ENCODE peak calls at places on chromosomes 2 and 18, in eight cellular contexts. S, T, K, E, X, R, J and B are unnamed samples. For H3K27me3, the result is how much of the 10 kb centered on the place peaks cover.

GRCh38 chr2:62554440-62554839 is 48.4 kb upstream of the TMEM17 start:
- DNase-seq in X (no peak), K (no peak), S (no peak), J (no peak), T (no peak), R (no peak), E (no peak), B (no peak)

GRCh38 chr2:129894616-129895015 is 84.8 kb upstream of the RAB6C start:
- DNase-seq in J (no peak), E (no peak), R (no peak), X (no peak), T (no peak), S (no peak), K (no peak), B (no peak)

GRCh38 chr2:15359716-15360531 is 201.2 kb downstream of the NBAS start:
- DNase-seq in T (no peak), R (no peak), S (peak), J (no peak), X (no peak), E (no peak), K (no peak), B (no peak)

GRCh38 chr18:67864677-67865340 is 348.3 kb upstream of the DSEL start:
- DNase-seq in T (no peak), J (no peak), S (peak), R (no peak), X (no peak), E (no peak), K (no peak), B (no peak)

GRCh38 chr2:184646177-184646576 is 47.8 kb downstream of the ZNF804A start:
- DNase-seq in J (no peak), T (no peak), K (no peak), E (no peak), X (no peak), S (peak), R (no peak), B (no peak)

GRCh38 chr18:79246309-79247108 is 149.2 kb upstream of the NFATC1 start:
- DNase-seq in K (peak), J (peak), S (peak), R (peak), E (peak), T (peak), X (peak), B (peak)

GRCh38 chr2:145006957-145007672 is 487.2 kb upstream of the ZEB2 start:
- DNase-seq in X (peak), E (no peak), K (no peak), J (peak), T (peak), R (no peak), S (peak), B (no peak)

GRCh38 chr2:62224976-62225375 is 29.1 kb downstream of the B3GNT2 start:
- DNase-seq in R (no peak), E (no peak), S (no peak), K (no peak), J (no peak), X (no peak), T (no peak), B (no peak)

GRCh38 chr2:18413794-18414396 is 146.6 kb downstream of the RDH14 start:
- DNase-seq in S (peak), R (no peak), K (no peak), J (peak), E (no peak), T (no peak), X (no peak), B (peak)

GRCh38 chr2:174587607-174588006 is 10.0 kb downstream of the WIPF1 start:
- DNase-seq in S (no peak), R (no peak), T (no peak), J (no peak), X (no peak), K (no peak), E (no peak), B (no peak)

GRCh38 chr2:43340066-43340465 is 113.7 kb upstream of the ZFP36L2 start:
- DNase-seq in K (no peak), X (no peak), R (no peak), S (peak), T (no peak), J (no peak), E (no peak), B (no peak)

GRCh38 chr2:29014811-29015414 is 33.8 kb downstream of the TOGARAM2 start:
- DNase-seq in T (peak), E (no peak), K (no peak), R (peak), J (no peak), X (peak), S (peak), B (no peak)

GRCh38 chr18:32879497-32879896 is 106.7 kb upstream of the KLHL14 start:
- DNase-seq in K (no peak), T (no peak), S (no peak), E (no peak), J (no peak), X (no peak), R (no peak), B (no peak)

GRCh38 chr18:75088622-75089211 is 120.2 kb downstream of the PTGR3 start:
- DNase-seq in T (no peak), E (no peak), R (no peak), X (no peak), K (peak), S (no peak), J (no peak), B (no peak)

GRCh38 chr18:7452331-7452730 is 114.8 kb upstream of the PTPRM start:
- DNase-seq in X (no peak), K (peak), E (no peak), T (no peak), R (no peak), S (peak), J (no peak), B (no peak)

GRCh38 chr2:174835797-174836255 is 71.6 kb upstream of the CHRNA1 start:
- DNase-seq in X (no peak), T (no peak), R (no peak), E (no peak), S (peak), J (no peak), K (no peak), B (no peak)

GRCh38 chr2:174014699-174015070 is 49.5 kb upstream of the SP3 start:
- DNase-seq in X (no peak), S (no peak), K (no peak), E (no peak), J (no peak), T (no peak), R (no peak), B (peak)

GRCh38 chr18:33097126-33097525 is 324.3 kb upstream of the KLHL14 start:
- DNase-seq in T (no peak), K (no peak), E (peak), X (no peak), S (no peak), J (no peak), R (no peak), B (no peak)

GRCh38 chr2:191374366-191374765 is 129.2 kb downstream of the MYO1B start:
- DNase-seq in T (no peak), R (no peak), K (no peak), E (no peak), S (no peak), X (no peak), J (no peak), B (no peak)

GRCh38 chr2:152342259-152343046 is 7.5 kb downstream of the FMNL2 start:
- DNase-seq in T (no peak), R (no peak), J (no peak), E (no peak), S (no peak), K (no peak), X (no peak), B (no peak)

GRCh38 chr2:152347076-152347475 is 12.1 kb downstream of the FMNL2 start:
- DNase-seq in E (no peak), R (no peak), K (no peak), J (no peak), T (no peak), S (peak), X (no peak), B (no peak)

GRCh38 chr2:152344561-152345195 is 9.7 kb downstream of the FMNL2 start:
- DNase-seq in R (no peak), S (no peak), J (no peak), E (no peak), K (no peak), T (no peak), X (no peak), B (no peak)

GRCh38 chr2:152339762-152340286 is 4.8 kb downstream of the FMNL2 start:
- DNase-seq in R (no peak), K (no peak), T (no peak), E (no peak), S (no peak), X (no peak), J (no peak), B (no peak)

DNA sequence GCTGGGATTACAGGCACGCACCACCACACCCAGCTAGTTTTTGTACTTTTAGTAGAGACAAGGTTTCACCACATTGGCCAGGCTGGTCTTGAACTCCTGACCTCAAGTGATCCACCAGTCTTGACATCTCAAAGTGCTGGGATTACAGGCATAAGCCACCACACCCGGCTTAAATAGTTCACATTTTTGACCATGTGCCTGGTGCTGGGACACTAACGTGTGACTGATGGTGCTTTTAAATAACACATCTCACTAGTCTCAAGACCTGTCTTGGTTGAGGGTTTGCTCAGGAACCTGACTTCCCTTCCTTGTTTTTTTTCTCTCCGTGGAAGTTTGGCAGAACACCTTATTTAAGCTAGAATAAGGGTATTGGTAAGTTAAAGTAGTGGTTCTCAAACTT is 8.5 kb downstream of the FMNL2 start:
- DNase-seq in E (no peak), S (no peak), T (no peak), R (no peak), J (no peak), K (no peak), X (no peak), B (no peak)
- H3K27ac ChIP-seq in E (no peak), S (no peak), T (no peak), R (no peak), J (no peak), K (no peak), X (no peak), B (no peak)

GRCh38 chr2:230643576-230644291 is 68.9 kb upstream of the CAB39 start:
- DNase-seq in K (no peak), T (peak), E (peak), S (no peak), J (no peak), R (no peak), X (no peak), B (peak)
- TF ChIP-seq POLR2A in K (no peak), T (no peak), E (no peak), S (no peak), J (no peak), R (no peak), X (no peak), B (no peak)

DNA sequence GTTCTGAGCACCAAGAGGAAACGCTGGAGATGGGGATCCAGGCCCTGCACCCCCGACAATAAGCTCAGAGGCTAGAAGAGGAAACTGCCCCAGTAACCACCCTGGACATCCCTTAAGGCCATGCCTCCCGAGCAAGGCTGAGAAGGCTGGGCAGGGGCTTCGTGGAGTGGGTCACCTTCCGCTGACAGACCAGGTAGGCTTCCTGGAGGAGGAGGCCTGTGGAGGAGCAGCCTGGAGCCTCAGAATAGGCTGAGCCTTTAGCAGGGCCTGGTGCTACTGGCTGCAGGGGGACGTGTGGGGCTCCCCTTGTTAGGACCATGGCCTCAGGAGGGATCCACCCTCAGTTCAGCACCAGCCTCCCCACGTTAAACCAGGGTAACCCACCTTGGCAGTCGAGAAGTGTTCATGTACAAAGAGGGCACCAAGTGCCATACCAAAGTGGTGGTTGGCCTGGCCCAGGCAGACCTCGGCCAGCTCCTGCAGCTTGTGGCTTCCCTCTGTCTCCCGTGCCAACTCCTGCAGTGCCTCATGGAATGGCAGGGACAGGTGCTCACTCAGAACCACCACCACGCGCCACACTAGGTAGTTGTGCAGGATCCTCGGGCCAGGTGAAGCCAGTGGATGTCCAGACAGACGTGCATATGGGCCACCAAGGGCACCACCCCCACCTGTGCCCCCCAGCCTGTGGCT is 28.5 kb upstream of the ALPP start:
- DNase-seq in K (peak), E (peak), J (no peak), S (no peak), T (no peak), R (no peak), X (no peak), B (peak)
- H3K27me3 ChIP-seq in K (under half), E (under half), J (under half), S (under half), T (half or more), R (half or more), X (under half), B (under half)

GRCh38 chr2:48283870-48284269 is 246.1 kb upstream of the STON1 start:
- DNase-seq in J (no peak), T (no peak), K (no peak), E (no peak), S (no peak), R (no peak), X (no peak), B (no peak)
- H3K27ac ChIP-seq in J (no peak), T (no peak), K (no peak), E (no peak), S (no peak), R (no peak), X (no peak), B (no peak)

GRCh38 chr2:217828336-217828735 is 174.5 kb downstream of the TNS1 start:
- DNase-seq in S (no peak), K (no peak), R (no peak), X (no peak), T (no peak), E (peak), J (no peak), B (no peak)

GRCh38 chr2:217825469-217826235 is 177.1 kb downstream of the TNS1 start:
- DNase-seq in S (no peak), T (no peak), J (no peak), X (no peak), K (no peak), E (peak), R (no peak), B (no peak)

GRCh38 chr2:217827430-217828201 is 175.2 kb downstream of the TNS1 start:
- DNase-seq in J (no peak), E (peak), S (no peak), K (no peak), X (no peak), T (peak), R (no peak), B (no peak)

GRCh38 chr2:217824223-217824622 is 178.6 kb downstream of the TNS1 start:
- DNase-seq in R (no peak), X (no peak), J (no peak), T (no peak), E (peak), K (no peak), S (no peak), B (no peak)

GRCh38 chr2:217826505-217826904 is 176.3 kb downstream of the TNS1 start:
- DNase-seq in E (peak), T (peak), S (no peak), X (peak), K (no peak), R (peak), J (no peak), B (peak)
- TF ChIP-seq POLR2A in E (no peak), T (no peak), S (no peak), X (no peak), K (no peak), R (no peak), J (no peak), B (no peak)

GRCh38 chr2:96143231-96143847 is 1.9 kb downstream of the DUSP2 start:
- DNase-seq in S (no peak), J (no peak), X (no peak), R (no peak), T (no peak), K (no peak), E (peak), B (peak)
- H3K27me3 ChIP-seq in S (under half), J (under half), X (under half), R (under half), T (under half), K (under half), E (under half), B (under half)

DNA sequence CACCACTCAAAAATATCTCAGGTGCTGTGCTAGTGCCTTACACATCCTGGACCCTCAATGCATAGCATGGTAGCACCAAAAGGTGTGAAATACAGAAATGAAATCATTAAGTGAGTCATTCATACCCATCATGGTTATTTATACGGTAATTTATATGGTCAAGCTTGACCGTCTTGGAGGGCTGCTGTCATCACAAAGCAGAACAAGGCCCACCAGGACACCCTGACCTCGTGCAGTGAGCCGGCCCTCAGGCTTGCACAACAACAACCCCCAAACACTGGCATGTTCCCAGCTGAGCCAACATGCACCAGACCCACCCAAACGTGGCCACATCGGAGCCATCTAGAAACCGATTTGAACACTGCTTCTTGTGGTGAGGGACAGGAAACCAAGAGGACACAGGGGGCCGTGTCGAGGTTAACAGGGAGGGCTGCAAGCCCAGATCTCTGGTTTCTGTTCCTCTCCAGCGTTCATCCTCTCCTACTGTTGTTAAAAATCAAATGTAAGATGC is 378.5 kb upstream of the ID2 start:
- DNase-seq in K (no peak), R (peak), S (no peak), T (peak), J (no peak), E (peak), X (peak), B (peak)
- H3K27ac ChIP-seq in K (no peak), R (peak), S (no peak), T (no peak), J (no peak), E (no peak), X (no peak), B (no peak)

GRCh38 chr18:3753116-3753515 is 303.1 kb downstream of the TGIF1 start:
- DNase-seq in E (no peak), K (no peak), T (no peak), R (no peak), S (no peak), X (no peak), J (no peak), B (no peak)

GRCh38 chr18:3758531-3758930 is 308.6 kb downstream of the TGIF1 start:
- DNase-seq in J (no peak), S (peak), X (no peak), T (no peak), R (no peak), K (no peak), E (no peak), B (no peak)

GRCh38 chr18:3759099-3759498 is 309.1 kb downstream of the TGIF1 start:
- DNase-seq in J (no peak), S (no peak), K (no peak), E (no peak), T (no peak), X (no peak), R (no peak), B (no peak)

GRCh38 chr18:3761266-3761665 is 311.3 kb downstream of the TGIF1 start:
- DNase-seq in X (no peak), K (no peak), S (no peak), T (no peak), E (no peak), R (no peak), J (no peak), B (no peak)

DNA sequence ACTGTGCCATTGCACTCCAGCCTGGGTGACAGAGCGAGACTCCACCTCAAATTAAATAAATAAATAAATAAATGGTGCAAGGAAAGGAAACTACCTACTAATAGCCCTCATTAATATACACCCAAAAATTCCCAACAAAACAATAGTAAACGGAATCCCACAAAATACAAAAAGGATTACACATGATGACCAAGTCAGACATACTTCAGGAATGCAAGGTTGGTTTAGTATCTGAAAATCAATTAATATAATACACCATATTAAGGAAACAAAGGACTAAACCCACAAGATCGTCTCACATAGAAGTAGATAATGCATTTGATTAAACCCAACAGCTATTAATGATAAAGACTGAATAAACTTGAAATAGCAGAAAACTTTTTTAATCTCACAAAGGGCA is 307.4 kb downstream of the TGIF1 start:
- DNase-seq in S (no peak), X (no peak), E (no peak), J (no peak), R (no peak), T (no peak), K (no peak), B (no peak)
- TF ChIP-seq POLR2A in S (no peak), X (no peak), E (no peak), J (no peak), R (no peak), T (no peak), K (no peak), B (no peak)

DNA sequence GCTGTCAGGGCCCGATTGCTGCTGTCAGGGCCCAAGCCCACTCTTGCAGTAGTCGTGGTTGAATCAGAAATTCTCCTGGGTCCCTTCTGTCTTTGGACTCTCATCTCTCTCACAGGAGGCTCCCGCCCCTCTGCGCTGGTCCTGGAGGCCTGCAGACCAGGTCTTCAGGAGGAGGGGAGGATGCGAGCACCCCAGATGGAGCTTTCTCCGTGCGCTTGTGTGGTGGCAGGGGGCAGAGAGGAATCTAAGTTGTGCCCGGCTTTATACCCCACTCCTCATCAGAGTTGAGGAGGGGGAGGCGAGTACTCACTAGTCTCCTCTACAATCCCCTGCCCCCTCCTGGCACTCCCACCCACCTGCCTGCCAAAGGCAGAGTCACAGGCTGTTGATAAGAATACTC is 10.4 kb downstream of the EN1 start:
- DNase-seq in K (no peak), R (no peak), J (no peak), T (no peak), X (no peak), E (no peak), S (no peak), B (no peak)
- H3K27me3 ChIP-seq in K (half or more), R (half or more), J (under half), T (half or more), X (under half), E (half or more), S (half or more), B (half or more)